ENCODE peak calls at places on chromosomes 7 and 10, in seven cellular contexts. H is brain microvascular endothelial cell, M is GM23338, Y is lower lobe of right lung, J is foreskin keratinocyte, I is upper lobe of left lung, T is cardiac muscle cell. X is an unnamed sample.

GRCh38 chr7:157622000-157622399 is 285.2 kb downstream of the DNAJB6 start:
- DNase-seq in H (no peak), M (no peak), Y (no peak), J (no peak), I (no peak), T (no peak), X (no peak)

GRCh38 chr7:94258856-94259255 is 135.8 kb upstream of the COL1A2 start:
- DNase-seq in H (no peak), M (peak), Y (no peak), J (no peak), I (no peak), T (no peak), X (no peak)

GRCh38 chr10:129526943-129527342 is 59.9 kb downstream of the MGMT start:
- DNase-seq in H (no peak), M (no peak), Y (no peak), J (no peak), I (no peak), T (no peak), X (no peak)

GRCh38 chr7:232571-233455 is 40.4 kb downstream of the FAM20C start:
- DNase-seq in H (peak), M (no peak), Y (no peak), J (no peak), I (peak), T (peak), X (no peak)

GRCh38 chr10:78432582-78432981 is 398.9 kb downstream of the RPS24 start:
- DNase-seq in H (no peak), M (no peak), Y (no peak), J (no peak), I (no peak), T (peak), X (no peak)

GRCh38 chr7:98232799-98233198 is 19.2 kb downstream of the TECPR1 start:
- DNase-seq in H (no peak), M (no peak), Y (no peak), J (no peak), I (peak), T (no peak), X (no peak)

GRCh38 chr7:125382401-125382800 is 452.8 kb upstream of the POT1 start:
- DNase-seq in H (no peak), M (no peak), Y (no peak), J (no peak), I (no peak), T (no peak), X (no peak)

GRCh38 chr7:23075571-23075970 is 30.0 kb upstream of the KLHL7 start:
- DNase-seq in H (no peak), M (no peak), Y (no peak), J (no peak), I (no peak), T (no peak), X (no peak)

GRCh38 chr10:28072573-28072972 is 73.7 kb upstream of the ODAD2 start:
- DNase-seq in H (no peak), M (no peak), Y (no peak), J (no peak), I (no peak), T (no peak), X (peak)

GRCh38 chr10:96470108-96470743 is 43.5 kb downstream of the TLL2 start:
- DNase-seq in H (peak), M (peak), Y (no peak), J (no peak), I (no peak), T (peak), X (peak)

GRCh38 chr7:150993511-150993910 is 2.7 kb downstream of the NOS3 start:
- DNase-seq in H (no peak), M (peak), Y (no peak), J (no peak), I (no peak), T (no peak), X (no peak)

GRCh38 chr7:38186593-38187314 is 8.7 kb downstream of the STARD3NL start:
- DNase-seq in H (peak), M (no peak), Y (no peak), J (no peak), I (no peak), T (peak), X (peak)

GRCh38 chr7:49424109-49424508 is 349.3 kb upstream of the VWC2 start:
- DNase-seq in H (no peak), M (no peak), Y (no peak), J (no peak), I (no peak), T (no peak), X (no peak)

GRCh38 chr10:14736600-14737081 is 38.1 kb downstream of the FAM107B start:
- DNase-seq in H (peak), M (peak), Y (no peak), J (no peak), I (no peak), T (peak), X (no peak)

GRCh38 chr10:79386637-79387465 is 39.6 kb downstream of the PPIF start:
- DNase-seq in H (no peak), M (no peak), Y (peak), J (no peak), I (peak), T (no peak), X (no peak)

GRCh38 chr10:79239275-79239779 is 107.9 kb upstream of the PPIF start:
- DNase-seq in H (no peak), M (peak), Y (peak), J (no peak), I (no peak), T (no peak), X (no peak)

GRCh38 chr10:22364407-22364806 is 19.1 kb downstream of the SPAG6 start:
- DNase-seq in H (no peak), M (no peak), Y (no peak), J (no peak), I (no peak), T (no peak), X (no peak)

GRCh38 chr10:6173203-6173602 is 29.5 kb upstream of the PFKFB3 start:
- DNase-seq in H (no peak), M (peak), Y (no peak), J (no peak), I (no peak), T (no peak), X (no peak)

GRCh38 chr10:109824206-109824605 is 99.1 kb downstream of the XPNPEP1 start:
- DNase-seq in H (no peak), M (no peak), Y (no peak), J (no peak), I (no peak), T (no peak), X (no peak)

GRCh38 chr10:4691776-4692175 is 134.2 kb upstream of the AKR1E2 start:
- DNase-seq in H (peak), M (no peak), Y (no peak), J (peak), I (no peak), T (peak), X (peak)

GRCh38 chr7:24836084-24836483 is 78.8 kb upstream of the GSDME start:
- DNase-seq in H (no peak), M (no peak), Y (no peak), J (no peak), I (no peak), T (no peak), X (no peak)

GRCh38 chr10:124943301-124944092 is 1.6 kb downstream of the ZRANB1 start:
- DNase-seq in H (peak), M (no peak), Y (no peak), J (peak), I (no peak), T (peak), X (peak)

GRCh38 chr7:75869776-75870379 is 9.0 kb upstream of the RHBDD2 start:
- DNase-seq in H (no peak), M (no peak), Y (no peak), J (no peak), I (no peak), T (no peak), X (no peak)

GRCh38 chr7:134372858-134373257 is 56.1 kb upstream of the SLC35B4 start:
- DNase-seq in H (no peak), M (no peak), Y (no peak), J (peak), I (no peak), T (no peak), X (no peak)

GRCh38 chr7:142568430-142569097 is 180.7 kb upstream of the PRSS1 start:
- DNase-seq in H (peak), M (no peak), Y (no peak), J (no peak), I (no peak), T (peak), X (peak)

GRCh38 chr10:24505759-24506158 is 217.9 kb downstream of the ARHGAP21 start:
- DNase-seq in H (no peak), M (no peak), Y (no peak), J (no peak), I (no peak), T (no peak), X (no peak)

GRCh38 chr10:133043541-133044225 is 44.0 kb upstream of the ADGRA1 start:
- DNase-seq in H (no peak), M (no peak), Y (no peak), J (no peak), I (peak), T (no peak), X (no peak)

GRCh38 chr10:5945561-5946418 is 31.6 kb downstream of the IL15RA start:
- DNase-seq in H (peak), M (peak), Y (peak), J (no peak), I (peak), T (peak), X (peak)

GRCh38 chr10:12848439-12849173 is 152.9 kb downstream of the CCDC3 start:
- DNase-seq in H (no peak), M (no peak), Y (no peak), J (no peak), I (no peak), T (no peak), X (no peak)

GRCh38 chr7:27747969-27748368 is 8.0 kb downstream of the TAX1BP1 start:
- DNase-seq in H (no peak), M (no peak), Y (no peak), J (no peak), I (no peak), T (no peak), X (no peak)

GRCh38 chr7:46775776-46776175 is 806.1 kb downstream of the TNS3 start:
- DNase-seq in H (no peak), M (no peak), Y (no peak), J (no peak), I (no peak), T (no peak), X (no peak)

GRCh38 chr10:60975716-60976115 is 31.7 kb upstream of the RHOBTB1 start:
- DNase-seq in H (no peak), M (no peak), Y (no peak), J (no peak), I (no peak), T (no peak), X (no peak)

GRCh38 chr7:3650844-3651243 is 349.8 kb downstream of the SDK1 start:
- DNase-seq in H (no peak), M (no peak), Y (no peak), J (no peak), I (no peak), T (no peak), X (no peak)

GRCh38 chr7:129238546-129238945 is 13.7 kb downstream of the AHCYL2 start:
- DNase-seq in H (no peak), M (no peak), Y (no peak), J (no peak), I (peak), T (no peak), X (no peak)

GRCh38 chr7:19491821-19492452 is 216.9 kb downstream of the POLR1F start:
- DNase-seq in H (peak), M (peak), Y (no peak), J (no peak), I (no peak), T (peak), X (peak)

GRCh38 chr10:119337796-119338432 is 130.5 kb downstream of the GRK5 start:
- DNase-seq in H (peak), M (no peak), Y (no peak), J (no peak), I (no peak), T (peak), X (no peak)

GRCh38 chr7:149863500-149863899 is 10.3 kb upstream of the ATP6V0E2 start:
- DNase-seq in H (no peak), M (no peak), Y (no peak), J (no peak), I (no peak), T (no peak), X (no peak)

GRCh38 chr7:112290065-112290464 is 83.6 kb downstream of the ZNF277 start:
- DNase-seq in H (no peak), M (no peak), Y (no peak), J (peak), I (no peak), T (peak), X (peak)

GRCh38 chr10:83083866-83084265 is 1055.4 kb upstream of the GHITM start:
- DNase-seq in H (no peak), M (no peak), Y (no peak), J (no peak), I (no peak), T (no peak), X (no peak)

GRCh38 chr10:83076443-83076842 is 1062.9 kb upstream of the GHITM start:
- DNase-seq in H (no peak), M (no peak), Y (no peak), J (no peak), I (no peak), T (no peak), X (no peak)

GRCh38 chr10:83078645-83079044 is 1060.7 kb upstream of the GHITM start:
- DNase-seq in H (no peak), M (peak), Y (no peak), J (no peak), I (no peak), T (no peak), X (no peak)

GRCh38 chr10:83075395-83076072 is 1063.8 kb upstream of the GHITM start:
- DNase-seq in H (no peak), M (no peak), Y (no peak), J (no peak), I (no peak), T (peak), X (no peak)

GRCh38 chr10:83078160-83078559 is 1061.1 kb upstream of the GHITM start:
- DNase-seq in H (no peak), M (peak), Y (no peak), J (peak), I (no peak), T (peak), X (no peak)
- H3K27ac ChIP-seq in H (no peak), M (peak), Y (no peak), J (no peak), I (no peak), T (no peak), X (no peak)

DNA sequence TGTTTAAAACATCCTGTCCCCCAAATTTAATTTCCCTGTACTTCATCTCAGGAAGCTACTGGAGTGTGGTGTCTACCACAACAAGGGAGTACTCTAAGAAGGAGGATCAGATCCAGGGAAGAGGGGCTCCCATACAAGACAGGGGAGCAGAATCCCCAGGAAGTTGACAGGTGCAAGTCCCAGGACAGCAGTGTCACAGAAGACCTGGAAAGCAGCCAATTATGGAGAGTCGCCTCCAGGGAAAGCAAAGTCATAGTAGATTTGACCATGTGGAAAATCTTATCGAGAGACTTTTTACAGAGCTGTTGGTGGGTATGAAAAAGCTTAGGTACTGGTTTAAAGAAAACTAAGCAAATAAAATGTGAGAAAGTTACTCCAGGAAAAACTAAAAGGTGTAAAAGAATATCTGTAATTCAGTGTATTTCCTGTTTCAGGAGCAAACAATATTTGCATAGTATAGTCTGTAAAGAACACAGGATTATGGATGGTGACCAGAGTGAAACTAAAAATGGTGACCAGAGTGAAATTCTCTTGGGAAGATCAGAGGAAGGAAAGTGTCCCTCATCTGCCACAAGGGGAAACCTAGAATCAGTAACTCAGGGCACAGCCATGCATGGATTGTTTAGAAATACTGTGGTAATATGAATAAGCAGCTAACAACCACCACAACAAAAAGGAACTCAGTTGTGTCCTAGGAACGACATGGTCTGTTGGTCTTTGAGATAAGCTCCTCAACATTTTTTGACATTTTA is 44.5 kb downstream of the LANCL2 start:
- DNase-seq in H (peak), M (no peak), Y (no peak), J (no peak), I (no peak), T (no peak), X (no peak)
- TF ChIP-seq CTCF in H (peak), M (no peak), Y (no peak), J (no peak), I (no peak), T (no peak), X (no peak)

DNA sequence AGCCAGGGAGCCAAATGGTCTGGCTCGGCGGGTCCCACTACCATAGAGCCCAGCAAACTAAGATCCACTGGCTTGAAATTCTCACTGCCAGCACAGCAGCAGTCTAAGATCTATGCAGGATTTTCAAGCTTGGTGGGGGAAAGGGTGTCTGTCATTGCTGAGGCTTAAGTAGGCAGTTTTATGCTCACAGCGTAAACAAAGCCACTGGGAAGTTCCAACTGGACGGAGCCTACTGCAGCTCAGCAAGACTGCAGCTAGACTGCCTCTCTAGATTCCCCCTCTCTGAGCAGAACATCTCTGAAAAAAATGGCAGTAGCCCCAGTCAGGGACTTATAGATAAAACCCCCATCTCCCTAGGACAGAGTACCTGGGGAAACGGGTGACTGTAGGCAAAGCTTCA is 277.6 kb upstream of the PHF14 start:
- DNase-seq in H (no peak), M (no peak), Y (no peak), J (no peak), I (no peak), T (no peak), X (no peak)
- H3K27ac ChIP-seq in H (no peak), M (no peak), Y (no peak), J (no peak), I (no peak), T (no peak), X (no peak)

DNA sequence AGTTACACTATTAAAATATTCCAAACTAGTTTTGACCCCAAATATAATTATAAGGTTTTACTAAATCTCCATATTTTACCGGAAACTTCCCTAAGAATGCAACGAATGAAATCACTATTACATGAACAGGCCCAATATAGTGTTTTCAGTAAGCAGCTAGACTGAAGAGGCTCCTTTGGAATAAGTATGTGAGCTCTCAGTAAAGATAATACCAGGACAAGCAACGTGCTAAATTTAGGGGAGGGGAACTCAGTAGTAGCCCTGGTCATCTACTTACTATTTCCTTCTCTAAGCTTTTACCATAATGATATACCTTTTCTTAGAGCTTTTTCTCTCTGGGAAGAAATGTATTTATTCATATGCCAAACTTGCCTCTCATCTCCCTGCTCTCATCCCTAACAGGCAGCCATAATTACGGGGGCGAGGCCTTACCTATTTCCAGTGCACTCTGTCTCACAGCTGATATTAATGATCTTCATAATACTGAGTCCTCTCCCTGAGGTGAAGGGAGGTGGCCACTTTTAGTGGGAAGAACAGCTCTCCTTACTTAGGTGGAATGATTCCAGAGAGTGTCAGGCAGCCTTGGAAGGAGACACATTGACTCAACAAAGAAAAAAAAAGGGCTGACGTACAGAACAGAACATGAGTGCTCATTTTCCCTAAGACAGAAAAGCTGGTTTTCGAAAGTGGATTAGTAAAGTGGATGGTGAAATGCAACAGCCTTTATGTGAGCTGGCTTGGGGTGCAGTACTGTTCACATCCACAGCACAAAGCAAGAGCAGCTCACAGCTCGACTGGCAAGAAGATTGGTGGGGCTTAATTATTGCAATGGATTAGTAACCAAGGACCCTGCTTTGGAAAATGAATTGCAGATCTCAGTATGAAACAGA is 165.4 kb downstream of the GLI3 start:
- DNase-seq in H (no peak), M (peak), Y (no peak), J (peak), I (no peak), T (peak), X (peak)
- TF ChIP-seq CTCF in H (peak), M (no peak), Y (no peak), J (peak), I (peak), T (peak), X (no peak)

X was measured in RWPE1.